ENCODE peak calls at places on chromosomes 12 and 14, in seven cellular contexts. I is endodermal cell; E is activated T-cell treated with anti-CD3 and anti-CD28 coated beads for 48 hours; D is HTR-8/SVneo; C is stimulated activated CD4-positive, alpha-beta T cell treated with anti-CD3 and anti-CD28 coated beads, Interleukin-15, amount 100 ng/mL, for 24 hours; K is H4; O is HL-60. T is an unnamed sample.

GRCh38 chr12:32211769-32212156 is 105.1 kb downstream of the BICD1 start:
- DNase-seq in D (no peak), C (no peak), K (no peak), I (no peak), O (no peak), E (no peak), T (no peak)

GRCh38 chr14:63893701-63894458 is 41.1 kb downstream of the SYNE2 start:
- DNase-seq in O (no peak), E (no peak), D (peak; percentile 88), K (peak; percentile 17), I (no peak), C (no peak), T (no peak)

GRCh38 chr14:29735459-29735858 is 192.2 kb downstream of the PRKD1 start:
- DNase-seq in O (no peak), I (no peak), K (no peak), C (no peak), E (no peak), D (no peak), T (no peak)

GRCh38 chr14:24662753-24663152 is 28.8 kb upstream of the GZMB start:
- DNase-seq in O (peak; percentile 85), D (no peak), C (no peak), E (no peak), I (peak; percentile 52), K (no peak), T (no peak)

GRCh38 chr12:54381136-54381535 is 3.4 kb downstream of the ZNF385A start:
- DNase-seq in K (no peak), C (no peak), D (no peak), O (no peak), E (no peak), I (no peak), T (no peak)

GRCh38 chr12:53516758-53517455 is 9.6 kb upstream of the NPFF start:
- DNase-seq in K (no peak), D (no peak), C (no peak), O (no peak), E (no peak), I (no peak), T (no peak)

GRCh38 chr14:36529062-36529461 is 9.0 kb upstream of the NKX2-1 start:
- DNase-seq in O (no peak), K (no peak), C (no peak), I (no peak), D (no peak), E (no peak), T (no peak)

GRCh38 chr14:31934767-31935266 is 142.3 kb upstream of the ARHGAP5 start:
- DNase-seq in K (peak; percentile 35), O (peak; percentile 23), D (peak; percentile 58), I (peak; percentile 85), C (no peak), E (no peak), T (peak; percentile 76)

GRCh38 chr14:91847693-91848092 is 19.6 kb downstream of the TC2N start:
- DNase-seq in C (no peak), I (no peak), K (no peak), E (no peak), O (no peak), D (no peak), T (no peak)

GRCh38 chr12:23813206-23813605 is 136.3 kb downstream of the SOX5 start:
- DNase-seq in O (no peak), D (no peak), K (no peak), I (no peak), E (no peak), C (no peak), T (no peak)

GRCh38 chr12:83865431-83865830 is 1047.2 kb downstream of the SLC6A15 start:
- DNase-seq in C (no peak), I (no peak), E (no peak), K (peak; percentile 13), D (no peak), O (no peak), T (no peak)

GRCh38 chr12:51622564-51622963 is 31.5 kb downstream of the SCN8A start:
- DNase-seq in C (no peak), E (no peak), O (no peak), K (no peak), I (peak; percentile 62), D (no peak), T (no peak)

GRCh38 chr12:52835271-52836041 is 1.3 kb upstream of the KRT79 start:
- DNase-seq in K (no peak), E (no peak), C (peak; percentile 11), I (no peak), O (no peak), D (no peak), T (no peak)

GRCh38 chr12:47207005-47207717 is 127.4 kb upstream of the AMIGO2 start:
- DNase-seq in D (no peak), C (peak; percentile 67), K (no peak), I (no peak), O (peak; percentile 98), E (no peak), T (no peak)

GRCh38 chr12:51850933-51851244 is 2.4 kb upstream of the FIGNL2 start:
- DNase-seq in I (peak; percentile 49), E (no peak), D (no peak), K (no peak), C (no peak), O (no peak), T (peak; percentile 24)

GRCh38 chr14:47044841-47045240 is 393.3 kb upstream of the RPL10L start:
- DNase-seq in D (no peak), C (no peak), I (peak; percentile 71), E (no peak), O (no peak), K (peak; percentile 35), T (peak; percentile 7)

GRCh38 chr14:30005114-30005698 is 77.6 kb upstream of the PRKD1 start:
- DNase-seq in O (no peak), E (no peak), C (no peak), D (peak; percentile 53), K (peak; percentile 60), I (no peak), T (peak; percentile 48)

GRCh38 chr12:2395352-2395977 is 342.7 kb downstream of the CACNA1C start:
- DNase-seq in I (peak; percentile 94), E (peak; percentile 16), D (peak; percentile 74), O (peak; percentile 49), C (peak; percentile 58), K (peak; percentile 46), T (peak; percentile 89)

GRCh38 chr14:91390165-91390778 is 27.3 kb downstream of the CCDC88C start:
- DNase-seq in O (no peak), D (no peak), C (peak; percentile 48), K (no peak), E (no peak), I (no peak), T (no peak)

GRCh38 chr12:63994704-63995103 is 150.2 kb downstream of the SRGAP1 start:
- DNase-seq in O (no peak), D (no peak), C (no peak), K (no peak), E (no peak), I (no peak), T (no peak)

GRCh38 chr14:105694961-105695360 is 168.6 kb downstream of the TMEM121 start:
- DNase-seq in I (no peak), K (no peak), C (no peak), D (no peak), E (no peak), O (no peak), T (no peak)

GRCh38 chr12:38332814-38333213 is 16.2 kb downstream of the ALG10B start:
- DNase-seq in D (no peak), K (no peak), I (no peak), E (no peak), O (no peak), C (no peak), T (no peak)

GRCh38 chr14:41899416-41899815 is 292.7 kb downstream of the LRFN5 start:
- DNase-seq in C (no peak), D (no peak), K (peak; percentile 3), E (no peak), O (no peak), I (no peak), T (no peak)

GRCh38 chr14:95663226-95663797 is 22.9 kb upstream of the TCL1B start:
- DNase-seq in C (no peak), E (no peak), K (no peak), D (no peak), O (no peak), I (no peak), T (no peak)

GRCh38 chr14:59897757-59898383 is 22.1 kb upstream of the LRRC9 start:
- DNase-seq in D (peak; percentile 40), K (peak; percentile 38), C (peak; percentile 11), I (peak; percentile 71), O (peak; percentile 30), E (no peak), T (no peak)

GRCh38 chr12:123954647-123955350 is 17.8 kb downstream of the CCDC92 start:
- DNase-seq in K (no peak), C (no peak), D (no peak), E (no peak), O (no peak), I (no peak), T (peak; percentile 26)

GRCh38 chr14:50892255-50892654 is 20.4 kb downstream of the ABHD12B start:
- DNase-seq in K (no peak), C (no peak), E (no peak), O (peak; percentile 35), D (no peak), I (peak; percentile 86), T (peak; percentile 63)

GRCh38 chr14:22614240-22614799 is 16.2 kb downstream of the ABHD4 start:
- DNase-seq in O (peak; percentile 17), E (no peak), D (peak; percentile 80), K (peak; percentile 96), C (no peak), I (peak; percentile 60), T (no peak)

GRCh38 chr14:99672506-99673327 is 11.4 kb upstream of the CYP46A1 start:
- DNase-seq in D (no peak), K (no peak), I (no peak), O (peak; percentile 65), C (no peak), E (no peak), T (peak; percentile 58)

GRCh38 chr14:99523661-99524050 is 42.4 kb downstream of the CCNK start:
- DNase-seq in K (no peak), D (no peak), C (no peak), I (no peak), O (no peak), E (no peak), T (no peak)

GRCh38 chr12:44143170-44143569 is 307.3 kb downstream of the TMEM117 start:
- DNase-seq in I (no peak), C (no peak), D (no peak), O (no peak), K (no peak), E (no peak), T (no peak)

T was measured in H7.